ENCODE peak calls at places on chromosome 16, in ten cellular contexts. E is body of pancreas, I is esophagus squamous epithelium, W is heart left ventricle, G is OCI-LY7, O is breast epithelium, F is GM12865, Q is fibroblast of pulmonary artery, A is thoracic aorta, C is fibroblast of the aortic adventitia. P is an unnamed sample.

GRCh38 chr16:2852731-2853507 is 5.1 kb downstream of the PRSS22 start:
- DNase-seq in E (no peak), I (no peak), W (no peak), G (no peak), O (no peak), F (no peak), Q (no peak), A (no peak), C (no peak), P (no peak)

GRCh38 chr16:22141746-22142145 is 20.6 kb upstream of the SDR42E2 start:
- DNase-seq in E (no peak), I (no peak), W (no peak), G (peak; percentile 10), O (no peak), F (peak; percentile 15), Q (peak; percentile 15), A (no peak), C (peak; percentile 12), P (peak; percentile 16)

GRCh38 chr16:85552980-85553435 is 60.1 kb upstream of the GSE1 start:
- DNase-seq in E (no peak), I (no peak), W (no peak), G (no peak), O (no peak), F (no peak), Q (no peak), A (no peak), C (no peak), P (no peak)

GRCh38 chr16:11619327-11619851 is 32.7 kb upstream of the LITAF start:
- DNase-seq in E (no peak), I (no peak), W (peak; percentile 58), G (peak; percentile 93), O (no peak), F (peak; percentile 78), Q (no peak), A (no peak), C (no peak), P (no peak)

GRCh38 chr16:66298006-66298405 is 68.5 kb upstream of the CDH5 start:
- DNase-seq in E (no peak), I (no peak), W (no peak), G (no peak), O (no peak), F (no peak), Q (no peak), A (no peak), C (no peak), P (no peak)

GRCh38 chr16:49603956-49604355 is 230.4 kb downstream of the C16orf78 start:
- DNase-seq in E (no peak), I (no peak), W (no peak), G (no peak), O (no peak), F (no peak), Q (no peak), A (no peak), C (no peak), P (no peak)

GRCh38 chr16:88639231-88640038 is 1.1 kb downstream of the IL17C start:
- DNase-seq in E (peak; percentile 53), I (no peak), W (no peak), G (no peak), O (no peak), F (no peak), Q (no peak), A (no peak), C (no peak), P (no peak)

GRCh38 chr16:27405546-27406451 is 3.8 kb downstream of the IL21R start:
- DNase-seq in E (no peak), I (no peak), W (no peak), G (peak; percentile 41), O (no peak), F (peak; percentile 88), Q (no peak), A (no peak), C (peak; percentile 61), P (peak; percentile 27)

GRCh38 chr16:85252461-85252860 is 140.2 kb upstream of the CIBAR2 start:
- DNase-seq in E (no peak), I (no peak), W (no peak), G (peak; percentile 90), O (no peak), F (peak; percentile 34), Q (no peak), A (no peak), C (no peak), P (no peak)

GRCh38 chr16:88938119-88938932 is 38.7 kb downstream of the CBFA2T3 start:
- DNase-seq in E (no peak), I (no peak), W (no peak), G (no peak), O (no peak), F (no peak), Q (no peak), A (no peak), C (no peak), P (no peak)

DNA sequence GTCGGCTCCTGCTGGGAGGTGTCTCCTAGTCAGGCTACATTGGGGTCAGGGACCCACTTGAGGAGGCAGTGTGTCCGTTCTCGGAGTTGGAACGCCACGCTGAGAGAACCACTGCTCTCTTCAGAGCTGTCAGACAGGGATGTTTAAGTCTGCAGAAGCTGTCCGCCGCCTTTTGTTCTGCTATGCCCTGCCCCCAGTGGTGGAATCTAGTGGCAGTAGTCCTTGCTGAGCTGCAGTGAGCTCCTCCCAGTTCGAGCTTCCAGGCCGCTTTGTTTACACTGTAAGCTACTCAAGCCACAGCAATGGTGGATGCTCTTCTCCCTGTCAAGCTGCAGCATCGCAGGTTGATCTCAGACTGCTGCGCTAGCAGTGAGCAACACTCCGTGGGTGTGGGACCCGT is 36.0 kb downstream of the ITFG1 start:
- DNase-seq in E (no peak), I (no peak), W (no peak), G (no peak), O (no peak), F (no peak), Q (no peak), A (no peak), C (no peak), P (no peak)
- TF ChIP-seq CTCF in E (no peak), I (no peak), W (no peak), G (no peak), O (no peak), F (no peak), Q (no peak), A (no peak), C (no peak), P (no peak)

DNA sequence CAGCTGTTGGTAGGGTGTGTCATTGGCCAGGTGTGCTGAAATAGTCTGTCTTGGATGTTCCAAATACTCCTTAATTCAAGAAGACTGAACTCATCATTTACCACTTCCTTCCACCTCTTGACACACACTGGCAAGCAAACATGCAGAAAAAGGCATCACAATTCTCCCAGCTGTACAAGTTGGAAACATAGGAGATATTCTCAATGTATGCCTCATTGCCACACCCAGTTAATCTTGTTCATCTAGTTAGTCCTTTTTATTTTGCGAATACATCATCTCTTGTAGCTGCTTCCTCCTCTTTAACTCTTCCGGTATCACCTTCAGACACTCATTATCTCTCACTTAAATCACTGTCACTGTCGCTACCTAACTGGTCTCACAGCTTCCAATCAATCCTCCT is 75.1 kb upstream of the GOT2 start:
- DNase-seq in E (no peak), I (no peak), W (no peak), G (no peak), O (no peak), F (no peak), Q (no peak), A (no peak), C (no peak), P (no peak)
- H3K4me3 ChIP-seq in E (no peak overlapping the region), I (no peak overlapping the region), W (no peak overlapping the region), G (no peak overlapping the region), O (no peak overlapping the region), F (no peak overlapping the region), Q (no peak overlapping the region), A (no peak overlapping the region), C (no peak overlapping the region), P (no peak overlapping the region)

GRCh38 chr16:87305505-87306391 is 11.4 kb downstream of the C16orf95 start:
- DNase-seq in E (no peak), I (no peak), W (no peak), G (no peak), O (no peak), F (no peak), Q (peak; percentile 27), A (no peak), C (no peak), P (peak; percentile 82)
- TF ChIP-seq CTCF in E (no peak), I (no peak), W (no peak), G (no peak), O (no peak), F (no peak), Q (peak; percentile 20), A (no peak), C (no peak), P (peak; percentile 47)

GRCh38 chr16:67395105-67395457 is 1.8 kb upstream of the TPPP3 start:
- DNase-seq in E (no peak), I (no peak), W (no peak), G (no peak), O (no peak), F (no peak), Q (no peak), A (no peak), C (no peak), P (no peak)

GRCh38 chr16:67393111-67393789 is at the start of gene TPPP3:
- DNase-seq in E (peak; percentile 89), I (no peak), W (peak; percentile 95), G (no peak), O (peak; percentile 95), F (peak; percentile 10), Q (peak; percentile 73), A (peak; percentile 53), C (peak; percentile 66), P (peak; percentile 69)

GRCh38 chr16:67394271-67395104 is 1.2 kb upstream of the TPPP3 start:
- DNase-seq in E (no peak), I (no peak), W (peak; percentile 55), G (no peak), O (no peak), F (no peak), Q (no peak), A (no peak), C (no peak), P (no peak)

GRCh38 chr16:67392301-67393059 is 818 bp downstream of the TPPP3 start:
- DNase-seq in E (no peak), I (no peak), W (no peak), G (no peak), O (no peak), F (no peak), Q (no peak), A (no peak), C (no peak), P (no peak)

DNA sequence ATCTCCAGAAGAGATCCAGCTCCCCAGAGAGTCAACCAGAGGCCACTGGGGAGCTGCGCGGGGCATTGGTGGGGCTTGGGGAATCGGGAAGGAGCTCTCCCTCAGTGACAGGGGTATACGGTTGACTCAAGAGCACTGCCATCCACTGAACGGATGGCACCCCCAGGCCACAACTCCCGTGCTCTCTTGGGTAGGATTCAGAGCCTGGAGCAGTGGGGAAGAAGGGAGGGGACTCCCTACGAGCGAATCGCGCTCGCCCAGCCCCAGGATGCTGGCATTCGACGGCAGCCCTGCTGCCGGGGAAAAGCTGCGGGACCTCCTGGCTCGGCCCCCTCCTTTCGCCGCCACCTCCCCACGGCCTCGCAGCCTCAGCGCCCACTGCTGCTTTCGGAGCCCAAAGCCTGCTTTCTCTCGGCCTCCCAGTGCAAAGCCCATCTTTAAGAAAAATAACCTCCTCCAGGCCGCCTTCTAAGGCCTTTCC is 532 bp upstream of the TPPP3 start:
- DNase-seq in E (no peak), I (no peak), W (no peak), G (no peak), O (no peak), F (no peak), Q (no peak), A (no peak), C (no peak), P (no peak)
- H3K4me3 ChIP-seq in E (no peak overlapping the region), I (peak overlapping the region; percentile 4), W (peak overlapping the region; percentile 41), G (no peak overlapping the region), O (peak overlapping the region; percentile 65), F (no peak overlapping the region), Q (no peak overlapping the region), A (peak overlapping the region; percentile 74), C (no peak overlapping the region), P (peak overlapping the region; percentile 39)

P was measured in AG10803.